ENCODE peak calls at places on chromosomes 16 and 17, in six cellular contexts. F is GM10248, N is transverse colon, H is SK-N-SH, V is astrocyte of the cerebellum, R is tibial nerve. L is an unnamed sample.

GRCh38 chr16:77995843-77996455 is 26.4 kb upstream of the CLEC3A start:
- DNase-seq in F (no peak), N (no peak), H (no peak), V (no peak), R (no peak), L (no peak)

GRCh38 chr17:9658593-9659211 is 13.4 kb downstream of the USP43 start:
- DNase-seq in F (no peak), N (peak), H (no peak), V (peak), R (no peak), L (no peak)

GRCh38 chr16:57701759-57702371 is 7.3 kb downstream of the DRC7 start:
- DNase-seq in F (no peak), N (no peak), H (no peak), V (no peak), R (no peak), L (no peak)

GRCh38 chr17:74408830-74409229 is 23.1 kb upstream of the GPRC5C start:
- DNase-seq in F (no peak), N (no peak), H (no peak), V (no peak), R (no peak), L (no peak)

GRCh38 chr16:9075299-9076071 is 16.0 kb upstream of the HAPSTR1 start:
- DNase-seq in F (no peak), N (no peak), H (no peak), V (no peak), R (no peak), L (no peak)

GRCh38 chr16:23771642-23772041 is 16.8 kb downstream of the CHP2 start:
- DNase-seq in F (no peak), N (no peak), H (no peak), V (no peak), R (no peak), L (no peak)

GRCh38 chr17:44220211-44221071 is 966 bp upstream of the UBTF start:
- DNase-seq in F (peak), N (peak), H (peak), V (no peak), R (no peak), L (peak)

GRCh38 chr17:32631341-32632109 is 144.7 kb downstream of the CDK5R1 start:
- DNase-seq in F (no peak), N (no peak), H (no peak), V (no peak), R (no peak), L (no peak)

GRCh38 chr17:73566905-73567782 is 77.1 kb downstream of the SDK2 start:
- DNase-seq in F (no peak), N (no peak), H (no peak), V (no peak), R (no peak), L (peak)

GRCh38 chr17:44648963-44649362 is 7.3 kb upstream of the MEIOC start:
- DNase-seq in F (no peak), N (no peak), H (no peak), V (no peak), R (no peak), L (no peak)

GRCh38 chr17:34178047-34178446 is 77.0 kb upstream of the CCL2 start:
- DNase-seq in F (no peak), N (no peak), H (no peak), V (no peak), R (no peak), L (no peak)
- TF ChIP-seq CTCF in F (no peak), N (no peak), H (no peak), V (no peak), R (no peak), L (no peak)

DNA sequence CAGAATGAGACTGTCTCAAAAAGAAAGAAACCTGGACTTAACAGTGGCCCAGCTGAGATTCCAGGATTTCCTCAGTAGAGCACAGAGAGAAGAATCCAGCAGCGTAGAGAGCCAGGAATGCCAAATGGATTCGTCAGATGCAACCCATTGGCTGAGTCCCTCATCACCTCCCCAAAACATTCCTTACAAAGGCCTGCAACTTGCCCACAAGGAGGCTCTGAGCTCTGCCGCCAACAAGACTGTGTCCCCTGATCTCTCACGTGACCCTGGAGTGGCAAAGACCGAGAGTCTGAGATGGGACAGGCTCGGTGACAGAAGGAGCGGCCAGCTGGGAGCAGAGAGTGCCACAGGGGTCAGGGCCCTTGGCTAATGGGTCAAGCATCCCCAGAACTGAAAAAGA is 6.9 kb upstream of the CHMP6 start:
- DNase-seq in F (no peak), N (no peak), H (no peak), V (peak), R (no peak), L (no peak)
- TF ChIP-seq CTCF in F (no peak), N (no peak), H (no peak), V (peak), R (no peak), L (no peak)

DNA sequence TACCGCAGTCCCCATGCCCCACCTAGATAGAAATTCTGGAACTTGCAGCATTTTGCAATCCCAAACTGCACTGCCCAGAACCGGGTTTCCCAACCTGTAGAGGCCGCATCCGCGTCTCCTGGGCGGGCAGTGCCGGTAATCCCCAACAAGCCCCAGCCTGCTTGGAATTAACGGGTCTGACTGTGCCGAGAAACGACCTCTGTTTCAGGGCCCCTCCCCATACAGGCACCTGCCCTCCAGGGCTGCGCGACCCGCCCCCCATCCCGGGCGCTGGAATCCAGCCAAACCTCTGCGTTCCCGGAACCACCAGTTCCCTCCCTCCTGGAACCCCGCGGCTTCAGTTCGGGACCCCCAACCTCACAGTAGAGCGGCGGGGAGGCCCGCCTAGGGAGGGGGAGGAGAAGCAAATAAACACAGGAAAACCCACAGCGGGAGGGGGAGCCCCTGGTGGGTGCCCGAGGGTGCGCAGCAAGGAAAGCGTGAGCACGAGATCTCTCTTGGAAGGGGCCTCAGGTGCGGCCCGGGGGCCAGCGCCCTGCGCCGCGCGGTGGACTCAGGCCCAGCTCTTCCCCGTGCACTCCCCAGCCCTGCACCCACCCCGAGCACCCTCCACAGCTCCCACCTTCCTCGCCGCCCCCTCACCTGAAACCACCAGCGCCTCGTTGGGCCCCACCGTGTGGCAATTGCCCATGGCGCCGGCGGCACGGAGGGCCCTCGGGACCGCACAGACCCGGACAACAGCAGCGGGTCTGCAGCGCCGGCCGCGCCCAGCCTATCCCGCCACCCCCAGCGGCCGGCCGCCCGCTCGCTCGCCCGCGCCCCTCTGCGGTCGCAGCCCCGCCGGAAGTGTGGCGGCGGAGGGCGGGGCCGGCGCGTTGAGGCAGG is at the start of gene FLOT2:
- DNase-seq in F (peak), N (peak), H (peak), V (no peak), R (peak), L (peak)
- TF ChIP-seq CTCF in F (no peak), N (peak), H (peak), V (peak), R (no peak), L (peak)

GRCh38 chr17:76139801-76140660 is 1.0 kb downstream of the FOXJ1 start:
- DNase-seq in F (peak), N (peak), H (peak), V (no peak), R (no peak), L (peak)
- TF ChIP-seq CTCF in F (no peak), N (no peak), H (no peak), V (no peak), R (no peak), L (no peak)

DNA sequence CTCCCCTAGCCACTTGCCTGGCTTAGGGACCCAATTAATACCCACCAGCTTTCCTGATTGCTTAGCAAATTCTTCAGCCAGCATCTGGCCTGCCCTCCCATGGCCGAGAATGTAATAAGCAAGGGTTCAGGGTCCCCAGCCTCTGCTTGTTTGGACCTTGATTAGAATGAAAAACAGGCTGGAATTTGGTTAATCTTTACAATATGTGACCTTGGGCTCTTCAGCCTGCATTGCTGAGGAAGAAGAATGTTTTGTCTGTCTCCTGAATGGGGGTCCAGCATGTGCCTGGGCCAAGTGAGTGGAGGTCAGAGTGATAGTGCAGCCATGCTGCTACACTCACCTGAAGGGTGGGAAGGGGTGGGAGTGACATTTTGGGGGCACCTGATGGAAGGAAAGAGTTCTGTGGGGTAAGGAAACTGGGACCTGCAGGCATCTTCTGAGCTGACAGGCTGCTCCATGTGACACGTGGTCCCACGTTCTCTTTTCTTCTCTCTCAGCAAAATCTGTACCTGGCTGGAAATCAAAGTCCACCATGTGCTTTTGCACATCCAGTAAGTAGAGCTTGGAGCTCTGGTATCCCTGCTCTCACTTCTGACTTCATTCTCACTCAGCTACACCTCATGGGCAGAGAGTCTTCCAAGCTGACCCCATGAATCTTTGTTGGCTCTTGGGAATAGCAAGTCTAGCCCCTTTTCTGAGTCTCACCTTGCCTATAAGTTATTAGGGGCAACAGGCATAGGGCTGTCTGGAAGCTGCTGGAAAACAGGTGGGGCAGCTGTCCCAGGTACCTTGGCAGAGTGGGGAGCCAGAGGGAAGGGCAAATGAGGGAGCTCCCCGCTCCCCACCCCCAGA is 5.3 kb downstream of the TMEM106A start:
- DNase-seq in F (no peak), N (no peak), H (no peak), V (no peak), R (no peak), L (no peak)
- TF ChIP-seq CTCF in F (no peak), N (no peak), H (no peak), V (no peak), R (no peak), L (no peak)

GRCh38 chr16:67326115-67326471 is 448 bp downstream of the KCTD19 start:
- DNase-seq in F (no peak), N (no peak), H (no peak), V (no peak), R (no peak), L (no peak)

GRCh38 chr16:67327774-67328173 is 1.2 kb downstream of the LRRC36 start:
- DNase-seq in F (peak), N (no peak), H (no peak), V (no peak), R (no peak), L (no peak)

GRCh38 chr16:67329901-67330300 is 3.3 kb downstream of the LRRC36 start:
- DNase-seq in F (no peak), N (no peak), H (no peak), V (no peak), R (no peak), L (no peak)

GRCh38 chr16:67326472-67327309 is at the start of the genes KCTD19 and LRRC36:
- DNase-seq in F (peak), N (peak), H (peak), V (peak), R (no peak), L (peak)
- TF ChIP-seq CTCF in F (peak), N (peak), H (peak), V (peak), R (peak), L (peak)

GRCh38 chr17:37413875-37414519 is 7.3 kb downstream of the TADA2A start:
- DNase-seq in F (no peak), N (no peak), H (peak), V (no peak), R (no peak), L (no peak)
- TF ChIP-seq CTCF in F (no peak), N (no peak), H (peak), V (peak), R (no peak), L (peak)

DNA sequence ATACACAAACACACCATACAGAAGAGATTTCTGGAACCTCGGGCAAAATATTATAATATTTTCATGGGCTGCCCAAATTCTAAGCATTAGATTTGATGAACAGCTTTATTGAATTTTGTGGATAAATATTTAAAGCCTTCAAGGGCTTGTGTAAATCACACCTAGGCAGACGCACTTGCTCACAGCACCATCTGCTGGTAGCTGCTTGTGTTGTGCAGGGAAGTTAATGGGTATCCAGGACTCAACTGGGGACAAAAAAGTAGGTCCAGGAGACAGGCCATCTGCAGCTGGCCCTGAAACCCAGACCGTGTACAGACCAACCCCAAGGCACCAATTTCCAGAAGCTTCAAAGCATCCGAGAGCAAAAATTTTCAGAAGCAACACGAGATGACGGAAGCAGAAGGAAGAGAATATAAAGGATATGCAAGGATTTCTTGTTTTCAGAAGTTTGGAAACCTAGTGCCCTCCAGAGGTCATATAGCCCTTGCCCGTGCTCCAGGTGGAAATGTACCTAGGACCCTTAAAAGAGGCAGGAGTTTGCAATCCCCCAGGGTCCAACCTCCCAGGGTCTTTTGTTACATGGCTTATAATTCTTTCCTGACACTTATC is 140.0 kb downstream of the CHD9NB start:
- DNase-seq in F (peak), N (peak), H (peak), V (peak), R (peak), L (peak)
- TF ChIP-seq CTCF in F (peak), N (peak), H (peak), V (peak), R (peak), L (peak)

GRCh38 chr17:7254511-7254910 is 2.5 kb downstream of the ELP5 start:
- DNase-seq in F (no peak), N (no peak), H (no peak), V (no peak), R (no peak), L (no peak)

GRCh38 chr17:7251330-7252175 is at the start of gene CTDNEP1:
- DNase-seq in F (peak), N (peak), H (peak), V (peak), R (peak), L (peak)

GRCh38 chr17:7253082-7253481 is 1.1 kb downstream of the ELP5 start:
- DNase-seq in F (no peak), N (no peak), H (no peak), V (no peak), R (no peak), L (no peak)

GRCh38 chr17:7250655-7251329 is 742 bp downstream of the CTDNEP1 start:
- DNase-seq in F (no peak), N (peak), H (no peak), V (no peak), R (no peak), L (peak)

GRCh38 chr17:7252176-7253043 is at the start of gene ELP5:
- DNase-seq in F (peak), N (peak), H (peak), V (peak), R (peak), L (peak)
- TF ChIP-seq CTCF in F (peak), N (peak), H (peak), V (no peak), R (peak), L (no peak)

GRCh38 chr17:81403040-81403467 is 7.8 kb downstream of the BAHCC1 start:
- DNase-seq in F (no peak), N (no peak), H (no peak), V (no peak), R (no peak), L (no peak)

GRCh38 chr17:81402530-81402941 is 7.3 kb downstream of the BAHCC1 start:
- DNase-seq in F (no peak), N (no peak), H (no peak), V (no peak), R (no peak), L (no peak)

GRCh38 chr17:81400939-81401726 is 5.9 kb downstream of the BAHCC1 start:
- DNase-seq in F (no peak), N (no peak), H (no peak), V (no peak), R (no peak), L (no peak)

GRCh38 chr17:81400154-81400938 is 5.1 kb downstream of the BAHCC1 start:
- DNase-seq in F (no peak), N (no peak), H (no peak), V (no peak), R (no peak), L (peak)

GRCh38 chr17:81401727-81402529 is 6.7 kb downstream of the BAHCC1 start:
- DNase-seq in F (peak), N (peak), H (peak), V (no peak), R (no peak), L (peak)
- TF ChIP-seq CTCF in F (peak), N (peak), H (peak), V (peak), R (no peak), L (peak)

L was measured in activated CD8-positive, alpha-beta T cell treated with anti-CD3 and anti-CD28 coated beads for 36 hours.